ENCODE peak calls at places on chromosomes 5 and 9, in four cellular contexts. U is neural progenitor cell, I is fibroblast of villous mesenchyme, R is fibroblast of pulmonary artery. C is an unnamed sample.

GRCh38 chr5:82414043-82414393 is 135.9 kb upstream of the RPS23 start:
- DNase-seq in U (no peak), I (no peak), R (no peak), C (no peak)

GRCh38 chr5:106380736-106381135 is 1290.0 kb downstream of the EFNA5 start:
- DNase-seq in U (no peak), I (peak), R (peak), C (no peak)

GRCh38 chr5:81506900-81507588 is 113.1 kb upstream of the ACOT12 start:
- DNase-seq in U (peak), I (peak), R (peak), C (peak)

GRCh38 chr5:131983244-131983771 is 28.1 kb downstream of the ACSL6 start:
- DNase-seq in U (no peak), I (no peak), R (peak), C (no peak)

GRCh38 chr9:112867275-112867991 is 23.2 kb downstream of the SLC46A2 start:
- DNase-seq in U (peak), I (peak), R (peak), C (peak)

GRCh38 chr5:80090884-80091166 is 55.7 kb downstream of the THBS4 start:
- DNase-seq in U (no peak), I (no peak), R (no peak), C (no peak)

GRCh38 chr5:121263456-121263855 is 588.2 kb upstream of the FTMT start:
- DNase-seq in U (no peak), I (no peak), R (no peak), C (no peak)

GRCh38 chr5:61342066-61342465 is 10.0 kb downstream of the ZSWIM6 start:
- DNase-seq in U (no peak), I (peak), R (no peak), C (peak)

GRCh38 chr9:95316794-95317118 is 753 bp downstream of the FANCC start:
- DNase-seq in U (peak), I (peak), R (peak), C (peak)

GRCh38 chr5:96528816-96529474 is 95.9 kb upstream of the PCSK1 start:
- DNase-seq in U (no peak), I (no peak), R (no peak), C (no peak)

DNA sequence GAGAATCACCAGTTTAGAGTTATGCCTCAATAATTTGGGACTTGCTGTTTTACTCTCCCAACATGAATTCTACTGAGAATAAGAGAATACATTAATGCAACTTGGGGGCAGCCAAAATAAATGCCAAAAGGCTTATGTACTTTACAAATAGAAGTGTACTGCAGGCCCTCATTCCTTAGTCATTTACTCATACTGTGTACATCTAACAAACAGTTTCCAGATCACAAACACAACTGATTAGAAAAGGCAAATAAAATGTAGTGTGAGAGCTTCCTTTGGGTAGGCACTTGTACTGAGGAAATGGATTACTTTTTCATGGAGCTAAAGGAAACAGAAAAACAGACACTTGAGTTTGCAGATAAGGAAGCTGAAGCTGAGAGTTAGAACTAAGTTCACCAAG is 12.6 kb downstream of the ANKDD1B start:
- DNase-seq in U (no peak), I (peak), R (no peak), C (peak)
- TF ChIP-seq CTCF in U (no peak), I (no peak), R (no peak), C (no peak)

GRCh38 chr9:137025120-137025966 is 2.7 kb downstream of the ABCA2 start:
- DNase-seq in U (peak), I (no peak), R (no peak), C (no peak)
- TF ChIP-seq CTCF in U (no peak), I (no peak), R (no peak), C (no peak)

GRCh38 chr5:1824109-1824821 is 23.1 kb downstream of the NDUFS6 start:
- DNase-seq in U (no peak), I (no peak), R (no peak), C (no peak)
- TF ChIP-seq CTCF in U (peak), I (no peak), R (no peak), C (peak)

GRCh38 chr5:167561796-167562195 is 729.6 kb upstream of the WWC1 start:
- DNase-seq in U (no peak), I (no peak), R (no peak), C (no peak)
- TF ChIP-seq CTCF in U (peak), I (no peak), R (no peak), C (no peak)

GRCh38 chr5:148684528-148684927 is 30.2 kb upstream of the HTR4 start:
- DNase-seq in U (no peak), I (no peak), R (peak), C (no peak)

GRCh38 chr5:148685520-148686134 is 31.3 kb upstream of the HTR4 start:
- DNase-seq in U (no peak), I (no peak), R (peak), C (no peak)

GRCh38 chr5:148687871-148688270 is 33.5 kb upstream of the HTR4 start:
- DNase-seq in U (no peak), I (no peak), R (no peak), C (no peak)

GRCh38 chr5:148688787-148689186 is 34.5 kb upstream of the HTR4 start:
- DNase-seq in U (no peak), I (no peak), R (no peak), C (no peak)

DNA sequence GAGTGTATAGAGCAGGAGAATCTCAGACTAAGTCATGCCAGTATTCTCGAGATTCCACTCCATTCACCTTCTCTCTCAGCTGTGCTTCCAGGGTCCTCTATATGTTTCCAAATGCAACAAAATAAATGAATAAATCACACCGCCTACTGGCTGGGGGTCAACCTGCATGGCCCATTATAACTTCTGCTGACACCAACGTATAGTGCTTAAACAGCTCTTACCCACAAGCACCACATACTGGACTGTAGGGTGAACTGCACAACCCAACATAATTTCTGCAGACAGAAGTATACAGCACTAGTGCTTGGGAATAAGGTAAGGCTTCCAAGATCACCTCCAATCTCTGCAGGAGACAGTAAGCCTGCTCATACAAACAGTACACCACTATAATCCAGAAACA is 33.1 kb upstream of the HTR4 start:
- DNase-seq in U (peak), I (peak), R (peak), C (peak)
- TF ChIP-seq CTCF in U (peak), I (peak), R (peak), C (peak)

DNA sequence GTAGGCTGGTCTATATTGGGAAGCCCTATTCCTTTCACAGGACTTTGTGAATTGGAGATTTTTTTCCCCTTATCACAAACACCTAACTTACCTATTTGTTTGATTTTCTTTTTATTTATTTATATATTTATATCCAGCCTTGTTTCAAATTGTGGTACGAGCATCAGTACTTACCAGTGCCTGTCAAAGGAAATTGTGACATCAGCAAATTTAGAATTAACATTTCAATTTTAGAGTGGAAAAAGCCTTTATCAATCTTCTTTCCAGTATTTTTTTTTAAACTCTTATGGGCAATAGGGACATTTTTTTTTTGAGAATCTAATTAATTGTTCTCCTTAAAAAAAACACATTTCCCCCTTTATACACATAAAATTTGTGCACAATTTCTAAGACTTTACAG is 790.2 kb downstream of the PRELID2 start:
- DNase-seq in U (no peak), I (no peak), R (no peak), C (no peak)
- TF ChIP-seq CTCF in U (no peak), I (no peak), R (no peak), C (no peak)

GRCh38 chr5:95365302-95366095 is 25.7 kb upstream of the FAM81B start:
- DNase-seq in U (no peak), I (no peak), R (no peak), C (no peak)
- TF ChIP-seq CTCF in U (no peak), I (no peak), R (no peak), C (no peak)

DNA sequence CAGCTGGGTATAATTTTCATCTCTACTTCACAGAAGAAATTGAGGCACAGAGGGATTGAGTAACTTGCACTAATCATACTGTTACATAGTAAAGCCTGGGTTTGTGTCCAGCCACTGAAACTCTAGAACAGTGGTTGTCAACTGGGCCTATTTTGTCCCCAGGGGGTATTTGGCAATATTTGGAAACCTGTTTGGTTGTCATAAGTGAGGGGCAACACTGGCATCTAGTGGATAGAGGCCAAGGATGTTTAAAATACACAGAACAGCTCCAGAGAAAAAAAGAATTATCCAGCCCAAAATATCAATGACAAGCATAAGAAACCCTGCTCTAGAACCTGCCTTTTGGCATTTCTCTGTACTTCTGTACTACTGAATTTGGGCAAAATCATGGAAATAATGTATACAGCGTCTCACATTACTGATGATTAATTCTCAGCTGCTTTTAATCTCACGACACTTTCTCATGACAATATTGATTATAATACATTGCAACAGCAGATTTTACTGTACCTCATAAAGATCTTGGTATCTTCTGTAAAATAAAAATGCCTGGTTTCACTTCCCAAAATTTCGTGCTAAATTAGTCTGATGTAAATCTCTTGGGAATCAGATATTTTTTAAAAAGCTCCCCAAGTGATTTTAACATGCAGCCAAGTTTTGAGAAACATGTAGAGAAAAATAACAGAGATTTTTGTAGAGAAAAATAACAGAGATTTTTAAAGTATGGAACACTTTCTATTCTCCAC is 112.7 kb downstream of the RORB start:
- DNase-seq in U (peak), I (no peak), R (no peak), C (no peak)
- TF ChIP-seq CTCF in U (peak), I (no peak), R (no peak), C (no peak)

DNA sequence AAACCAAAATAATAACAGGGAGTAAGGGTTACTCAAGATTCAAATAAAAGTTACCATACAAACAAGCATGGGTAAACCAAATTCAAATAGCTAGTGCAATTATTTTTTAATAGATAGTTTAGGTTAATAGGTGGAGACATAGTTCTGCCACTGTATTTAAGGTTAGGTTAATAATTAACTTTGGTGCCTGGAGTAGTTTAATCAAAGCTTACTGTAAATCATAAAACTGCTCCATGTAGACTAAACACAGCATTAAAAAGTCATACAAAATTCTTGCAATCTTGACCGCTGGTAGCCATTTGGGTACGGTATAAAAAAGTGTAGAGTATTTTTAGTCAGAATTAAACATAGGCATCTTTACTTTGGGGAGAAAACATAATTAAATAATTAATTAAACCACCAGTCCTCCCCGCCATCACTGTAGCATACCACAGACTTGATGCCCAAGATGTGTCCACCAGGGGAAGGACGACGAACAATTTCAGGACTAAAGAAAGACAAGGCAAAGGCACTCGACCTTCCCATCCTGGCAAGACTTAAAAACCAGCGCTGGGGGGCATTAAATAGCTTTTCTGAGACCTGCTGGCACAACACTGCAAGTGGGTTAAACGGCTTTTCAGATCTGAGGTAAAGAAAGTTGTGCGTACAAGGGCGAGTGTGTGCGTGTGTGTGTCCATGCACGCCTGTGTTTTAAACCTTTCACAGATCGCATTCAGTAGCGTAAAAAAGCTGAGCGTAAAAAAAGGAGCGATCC is 2.9 kb downstream of the SEMA6A start:
- DNase-seq in U (peak), I (no peak), R (no peak), C (no peak)
- TF ChIP-seq CTCF in U (peak), I (no peak), R (no peak), C (no peak)

GRCh38 chr9:120780367-120780766 is 12.8 kb downstream of the FBXW2 start:
- DNase-seq in U (no peak), I (no peak), R (no peak), C (no peak)
- TF ChIP-seq CTCF in U (no peak), I (no peak), R (no peak), C (no peak)